ENCODE peak calls at places on chromosomes 16 and 17, in ten cellular contexts. M is OCI-LY7; Z is left ventricle myocardium inferior; F is adrenal gland; D is ascending aorta; Q is CD4-positive, alpha-beta memory T cell; O is substantia nigra; W is sigmoid colon; I is breast epithelium; U is CD4-positive, alpha-beta T cell. C is an unnamed sample.

GRCh38 chr16:17316005-17316404 is 154.8 kb downstream of the XYLT1 start:
- DNase-seq in Q (no peak), Z (no peak), F (no peak), W (no peak), U (no peak), D (no peak), M (no peak), O (no peak), I (no peak), C (no peak)

GRCh38 chr17:36657763-36658490 is 56.5 kb downstream of the MRM1 start:
- DNase-seq in Q (no peak), W (no peak), D (no peak), M (no peak), O (no peak), I (no peak), F (no peak), U (no peak), Z (no peak), C (no peak)

GRCh38 chr17:38907930-38908675 is 17.3 kb upstream of the LASP1NB start:
- DNase-seq in Q (no peak), D (no peak), F (no peak), I (no peak), M (no peak), Z (peak), W (no peak), O (no peak), U (no peak), C (no peak)

GRCh38 chr17:45686250-45686649 is 97.9 kb upstream of the CRHR1 start:
- DNase-seq in I (no peak), U (no peak), Z (no peak), F (no peak), Q (no peak), D (no peak), O (no peak), W (peak), M (no peak), C (no peak)

GRCh38 chr17:74276561-74277009 is 2.6 kb downstream of the DNAI2 start:
- DNase-seq in Q (no peak), D (no peak), O (peak), F (no peak), M (no peak), U (no peak), W (peak), I (no peak), Z (peak), C (peak)

GRCh38 chr17:64492481-64493109 is 4.3 kb downstream of the POLG2 start:
- DNase-seq in O (no peak), Q (peak), I (no peak), F (no peak), Z (no peak), W (no peak), M (peak), D (no peak), U (no peak), C (no peak)

GRCh38 chr17:64455993-64456885 is 7.3 kb downstream of the MILR1 start:
- DNase-seq in D (no peak), W (no peak), F (no peak), Z (no peak), I (no peak), U (no peak), M (peak), O (no peak), Q (peak), C (no peak)

GRCh38 chr16:31421587-31421986 is 6.6 kb downstream of the COX6A2 start:
- DNase-seq in O (no peak), M (no peak), I (no peak), D (no peak), F (no peak), U (no peak), Z (no peak), Q (no peak), W (no peak), C (no peak)

GRCh38 chr16:55364811-55365210 is 40.8 kb downstream of the IRX6 start:
- DNase-seq in U (no peak), Q (no peak), W (no peak), F (no peak), I (no peak), Z (no peak), O (no peak), M (no peak), D (no peak), C (no peak)

GRCh38 chr17:41919165-41919817 is 540 bp upstream of the ACLY start:
- DNase-seq in O (peak), D (peak), I (no peak), F (no peak), M (no peak), Z (no peak), U (no peak), W (no peak), Q (no peak), C (no peak)

GRCh38 chr17:2943971-2944370 is 119.4 kb downstream of the OR1D5 start:
- DNase-seq in M (no peak), Q (peak), O (no peak), U (no peak), D (no peak), Z (no peak), W (no peak), I (no peak), F (no peak), C (no peak)

GRCh38 chr17:19248149-19248922 is 11.2 kb downstream of the EPN2 start:
- DNase-seq in Q (no peak), D (no peak), U (no peak), W (no peak), I (no peak), Z (no peak), M (no peak), O (no peak), F (no peak), C (no peak)

GRCh38 chr17:39576187-39576586 is 31.5 kb downstream of the NEUROD2 start:
- DNase-seq in M (peak), W (no peak), U (no peak), O (no peak), I (no peak), D (no peak), Z (no peak), Q (no peak), F (no peak), C (no peak)

GRCh38 chr17:77716289-77716929 is 242.1 kb upstream of the TNRC6C start:
- DNase-seq in W (no peak), D (no peak), Z (no peak), M (no peak), F (no peak), Q (no peak), I (no peak), O (no peak), U (no peak), C (no peak)

GRCh38 chr16:64445245-64445644 is 676.6 kb downstream of the CDH11 start:
- DNase-seq in I (no peak), Q (no peak), O (no peak), U (no peak), M (no peak), F (no peak), D (no peak), Z (no peak), W (no peak), C (no peak)

GRCh38 chr16:69179255-69180010 is 7.5 kb upstream of the SNTB2 start:
- DNase-seq in Q (no peak), D (no peak), M (no peak), U (no peak), Z (peak), O (no peak), I (peak), W (peak), F (peak), C (no peak)

GRCh38 chr16:54936979-54937672 is 6.5 kb downstream of the IRX5 start:
- DNase-seq in D (no peak), Q (no peak), F (no peak), I (peak), M (no peak), O (no peak), U (no peak), Z (no peak), W (no peak), C (no peak)

GRCh38 chr16:68116256-68116853 is 31.2 kb downstream of the NFATC3 start:
- DNase-seq in W (no peak), Q (peak), O (no peak), Z (no peak), M (peak), D (no peak), I (no peak), U (no peak), F (no peak), C (no peak)

GRCh38 chr16:81136331-81137011 is 40.3 kb upstream of the GCSH start:
- DNase-seq in O (peak), M (no peak), I (no peak), F (no peak), W (no peak), U (no peak), D (no peak), Z (no peak), Q (no peak), C (peak)

GRCh38 chr16:12874135-12874534 is 27.3 kb upstream of the SHISA9 start:
- DNase-seq in Z (no peak), M (no peak), O (no peak), I (no peak), F (no peak), Q (no peak), W (no peak), U (no peak), D (no peak), C (no peak)

GRCh38 chr17:8158267-8159031 is 4.3 kb downstream of the VAMP2 start:
- DNase-seq in Z (peak), F (peak), U (peak), D (peak), W (peak), M (peak), I (peak), O (peak), Q (peak), C (peak)

GRCh38 chr16:55242667-55243066 is 81.3 kb upstream of the IRX6 start:
- DNase-seq in U (no peak), Z (no peak), O (no peak), D (no peak), M (no peak), F (no peak), I (no peak), Q (no peak), W (no peak), C (no peak)

GRCh38 chr17:10729334-10730193 is at the start of gene TMEM220:
- DNase-seq in Z (peak), M (no peak), W (peak), U (peak), Q (peak), O (peak), F (peak), D (peak), I (peak), C (peak)

GRCh38 chr17:39867891-39868553 is at the start of gene ZPBP2:
- DNase-seq in I (no peak), Z (no peak), F (no peak), D (no peak), O (no peak), M (no peak), Q (peak), W (no peak), U (peak), C (no peak)

GRCh38 chr16:363110-364090 is 6.9 kb downstream of the MRPL28 start:
- DNase-seq in W (no peak), F (no peak), I (no peak), U (no peak), M (no peak), Q (no peak), Z (no peak), O (no peak), D (no peak), C (no peak)

GRCh38 chr16:57023541-57024249 is 34.3 kb downstream of the NLRC5 start:
- DNase-seq in F (no peak), U (peak), W (peak), Z (no peak), D (no peak), O (no peak), Q (peak), M (no peak), I (no peak), C (no peak)

GRCh38 chr17:7191571-7192270 is 12.6 kb upstream of the ASGR1 start:
- DNase-seq in D (no peak), O (no peak), I (no peak), W (no peak), U (no peak), M (peak), Q (peak), F (no peak), Z (no peak), C (no peak)

GRCh38 chr16:31348578-31348977 is 6.4 kb upstream of the ITGAX start:
- DNase-seq in Q (no peak), I (no peak), W (no peak), U (no peak), M (no peak), O (no peak), F (no peak), Z (no peak), D (no peak), C (no peak)

GRCh38 chr17:47276444-47276843 is 22.8 kb downstream of the ITGB3 start:
- DNase-seq in W (no peak), D (no peak), M (no peak), F (no peak), U (no peak), O (no peak), Z (no peak), Q (no peak), I (no peak), C (no peak)

GRCh38 chr17:12522743-12523181 is 142.9 kb upstream of the MYOCD start:
- DNase-seq in F (no peak), Z (no peak), Q (no peak), O (no peak), D (no peak), W (no peak), U (no peak), M (no peak), I (no peak), C (no peak)

GRCh38 chr17:3890082-3890892 is 2.6 kb downstream of the CAMKK1 start:
- DNase-seq in F (peak), U (no peak), W (peak), M (no peak), I (peak), Q (no peak), D (peak), Z (peak), O (no peak), C (no peak)

GRCh38 chr16:54407596-54407995 is 121.0 kb upstream of the IRX3 start:
- DNase-seq in D (no peak), I (peak), W (no peak), F (no peak), Q (no peak), U (no peak), O (no peak), Z (no peak), M (no peak), C (no peak)

GRCh38 chr16:19393226-19394074 is 24.2 kb upstream of the TMC5 start:
- DNase-seq in D (no peak), Q (no peak), O (no peak), Z (no peak), W (no peak), I (no peak), F (no peak), M (no peak), U (no peak), C (no peak)

GRCh38 chr17:80879723-80880649 is 111.7 kb upstream of the CHMP6 start:
- DNase-seq in I (no peak), D (no peak), F (no peak), Q (no peak), O (no peak), M (no peak), W (peak), Z (peak), U (no peak), C (no peak)

GRCh38 chr16:4261557-4262172 is 11.2 kb downstream of the TFAP4 start:
- DNase-seq in U (no peak), O (no peak), Z (no peak), W (no peak), Q (peak), F (no peak), D (no peak), M (peak), I (no peak), C (no peak)

GRCh38 chr16:1950559-1950958 is 3.9 kb downstream of the RPL3L start:
- DNase-seq in D (no peak), Q (no peak), O (no peak), M (no peak), I (no peak), F (no peak), Z (peak), W (no peak), U (no peak), C (no peak)

DNA sequence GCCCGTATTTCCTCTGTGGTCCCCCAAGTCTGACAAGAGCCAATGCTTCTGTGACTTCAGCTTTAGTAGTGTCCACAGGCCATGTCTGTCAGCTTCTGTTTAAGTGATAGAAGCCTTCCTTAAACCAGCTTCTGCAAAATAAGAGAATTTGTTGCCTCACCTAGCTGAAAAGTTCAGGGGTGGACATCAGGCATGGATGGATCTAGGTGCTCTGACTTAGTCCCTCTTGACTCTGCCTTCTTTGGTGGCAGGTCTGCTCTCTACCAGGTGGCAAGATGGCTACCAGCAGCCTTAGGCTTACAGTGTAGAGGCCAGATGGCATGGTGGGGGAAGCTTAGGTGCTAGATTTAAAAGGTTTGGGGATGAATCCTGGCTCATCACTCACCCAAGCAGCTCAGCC is 33.7 kb downstream of the KATNIP start:
- DNase-seq in Q (no peak), I (no peak), O (no peak), U (no peak), M (no peak), D (no peak), F (no peak), W (no peak), Z (no peak), C (no peak)
- H3K27ac ChIP-seq in Q (no peak), I (no peak), O (no peak), U (no peak), M (no peak), D (no peak), F (no peak), W (no peak), Z (no peak), C (no peak)

GRCh38 chr17:79597040-79597439 is 13.8 kb downstream of the RBFOX3 start:
- DNase-seq in D (no peak), W (no peak), U (no peak), I (no peak), Z (no peak), F (no peak), Q (no peak), M (no peak), O (no peak), C (no peak)

GRCh38 chr17:79600071-79600470 is 10.8 kb downstream of the RBFOX3 start:
- DNase-seq in W (no peak), O (no peak), D (no peak), U (no peak), I (no peak), M (no peak), F (no peak), Z (no peak), Q (no peak), C (no peak)

GRCh38 chr17:79595471-79595870 is 15.4 kb downstream of the RBFOX3 start:
- DNase-seq in Q (no peak), I (no peak), D (no peak), U (no peak), M (no peak), O (no peak), Z (no peak), W (no peak), F (no peak), C (no peak)

GRCh38 chr17:79595956-79596355 is 14.9 kb downstream of the RBFOX3 start:
- DNase-seq in M (no peak), Z (no peak), I (no peak), U (no peak), F (no peak), O (no peak), D (no peak), W (no peak), Q (no peak), C (no peak)

GRCh38 chr17:79597996-79598557 is 12.8 kb downstream of the RBFOX3 start:
- DNase-seq in F (no peak), D (no peak), U (no peak), W (no peak), M (no peak), I (no peak), O (no peak), Z (no peak), Q (no peak), C (no peak)
- H3K27ac ChIP-seq in F (no peak), D (no peak), U (no peak), W (no peak), M (no peak), I (no peak), O (no peak), Z (no peak), Q (no peak), C (peak)

DNA sequence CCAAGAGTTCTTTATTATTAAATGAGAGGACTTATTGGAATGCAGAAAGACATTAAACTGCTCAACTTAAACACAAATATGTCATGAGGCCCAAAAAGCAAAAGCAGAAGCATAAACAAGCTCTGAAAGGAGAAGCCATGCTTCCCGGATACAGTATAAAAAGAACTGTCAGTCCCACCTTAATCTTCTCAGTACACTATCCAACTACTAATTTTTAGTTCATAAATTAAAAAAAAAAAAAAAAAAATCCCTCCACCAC is 5.9 kb downstream of the USP32 start:
- DNase-seq in O (no peak), M (no peak), U (no peak), D (no peak), W (no peak), F (no peak), I (no peak), Z (no peak), Q (no peak), C (no peak)
- H3K27ac ChIP-seq in O (peak), M (no peak), U (no peak), D (no peak), W (no peak), F (no peak), I (no peak), Z (no peak), Q (no peak), C (peak)

GRCh38 chr17:33435716-33436301 is 142.7 kb upstream of the ASIC2 start:
- DNase-seq in F (no peak), I (no peak), Z (no peak), U (no peak), M (no peak), D (no peak), Q (no peak), W (no peak), O (no peak), C (no peak)

GRCh38 chr17:33438578-33438977 is 145.5 kb upstream of the ASIC2 start:
- DNase-seq in F (no peak), M (no peak), Q (no peak), I (no peak), Z (no peak), U (no peak), O (no peak), D (no peak), W (no peak), C (no peak)

GRCh38 chr17:33434841-33435240 is 141.7 kb upstream of the ASIC2 start:
- DNase-seq in Z (no peak), U (no peak), W (no peak), I (no peak), F (no peak), Q (no peak), O (no peak), D (no peak), M (no peak), C (no peak)

GRCh38 chr17:33438136-33438535 is 145.0 kb upstream of the ASIC2 start:
- DNase-seq in O (no peak), F (no peak), W (no peak), D (no peak), Q (no peak), U (no peak), M (no peak), I (no peak), Z (no peak), C (no peak)

DNA sequence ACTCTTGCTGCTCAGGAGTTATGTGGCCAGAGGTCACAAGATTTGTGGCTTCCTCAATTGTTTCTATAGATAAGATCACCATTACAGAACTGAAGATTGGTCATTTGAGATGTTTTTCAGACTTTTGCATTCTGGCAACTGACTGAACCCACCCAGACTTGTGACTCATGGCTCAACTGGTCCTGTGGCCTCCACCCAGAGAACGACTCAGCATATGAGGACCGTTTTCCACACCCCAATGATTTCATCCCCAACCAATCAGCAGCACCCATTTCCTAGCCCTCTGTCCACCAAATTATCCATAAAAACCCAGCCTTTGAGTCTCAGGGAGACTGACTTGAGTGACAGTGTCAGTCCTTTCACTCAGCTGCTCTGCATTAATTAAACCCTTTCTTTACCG is 143.2 kb upstream of the ASIC2 start:
- DNase-seq in F (no peak), Q (no peak), D (no peak), I (no peak), O (no peak), Z (no peak), W (no peak), U (no peak), M (no peak), C (no peak)
- H3K27ac ChIP-seq in F (no peak), Q (no peak), D (no peak), I (no peak), O (no peak), Z (no peak), W (no peak), U (no peak), M (no peak), C (no peak)

GRCh38 chr17:1730004-1730344 is 5.5 kb downstream of the WDR81 start:
- DNase-seq in F (no peak), Z (no peak), W (no peak), Q (no peak), I (no peak), D (no peak), O (no peak), M (no peak), U (no peak), C (no peak)
- H3K27ac ChIP-seq in F (no peak), Z (peak), W (peak), Q (no peak), I (peak), D (no peak), O (no peak), M (no peak), U (no peak), C (no peak)

GRCh38 chr16:72915331-72915730 is 132.6 kb downstream of the ZFHX3 start:
- DNase-seq in W (no peak), M (no peak), Z (no peak), I (no peak), F (no peak), U (no peak), Q (no peak), D (no peak), O (no peak), C (no peak)
- H3K27ac ChIP-seq in W (no peak), M (no peak), Z (no peak), I (no peak), F (no peak), U (no peak), Q (no peak), D (no peak), O (no peak), C (no peak)

GRCh38 chr16:51430716-51431369 is 279.8 kb upstream of the SALL1 start:
- DNase-seq in W (no peak), O (no peak), F (no peak), M (no peak), D (no peak), U (no peak), Z (no peak), I (no peak), Q (no peak), C (no peak)
- H3K27ac ChIP-seq in W (no peak), O (peak), F (no peak), M (no peak), D (no peak), U (no peak), Z (no peak), I (no peak), Q (no peak), C (peak)